ENCODE peak calls at places on chromosome 19, in five cellular contexts. N is cardiac muscle cell, Y is IMR-90, I is GM12865, F is fibroblast of the aortic adventitia. S is an unnamed sample.

GRCh38 chr19:39934584-39935233 is at the start of gene FCGBP:
- DNase-seq in F (no peak), I (no peak), N (no peak), Y (no peak), S (no peak)

GRCh38 chr19:13764101-13764807 is at the start of gene MRI1:
- DNase-seq in Y (peak; percentile 60), I (peak; percentile 76), F (peak; percentile 68), N (peak; percentile 79), S (peak; percentile 61)

GRCh38 chr19:17679526-17680234 is 8.5 kb downstream of the UNC13A start:
- DNase-seq in I (no peak), F (no peak), Y (no peak), N (no peak), S (no peak)

GRCh38 chr19:10503002-10503789 is at the start of gene KEAP1:
- DNase-seq in N (no peak), Y (no peak), I (peak; percentile 66), F (peak; percentile 18), S (peak; percentile 59)

GRCh38 chr19:29040951-29041350 is 172.0 kb downstream of the UQCRFS1 start:
- DNase-seq in Y (no peak), I (no peak), F (no peak), N (no peak), S (no peak)

GRCh38 chr19:5537870-5538269 is 29.9 kb downstream of the TINCR start:
- DNase-seq in N (no peak), Y (no peak), I (no peak), F (no peak), S (no peak)

GRCh38 chr19:33868821-33869412 is 72.2 kb downstream of the KCTD15 start:
- DNase-seq in N (peak; percentile 30), Y (no peak), F (peak; percentile 33), I (no peak), S (no peak)

GRCh38 chr19:29690842-29691241 is 24.2 kb downstream of the C19orf12 start:
- DNase-seq in I (peak; percentile 87), N (no peak), F (peak; percentile 54), Y (peak; percentile 49), S (peak; percentile 62)

GRCh38 chr19:11539495-11540365 is 1.1 kb downstream of the CNN1 start:
- DNase-seq in N (peak; percentile 91), F (no peak), I (no peak), Y (peak; percentile 22), S (no peak)

GRCh38 chr19:16894080-16894479 is 5.3 kb downstream of the F2RL3 start:
- DNase-seq in I (peak; percentile 41), N (no peak), Y (no peak), F (no peak), S (peak; percentile 53)

GRCh38 chr19:16942583-16942982 is 53.8 kb downstream of the F2RL3 start:
- DNase-seq in Y (no peak), F (no peak), N (no peak), I (no peak), S (no peak)

GRCh38 chr19:43574424-43575155 is 737 bp downstream of the XRCC1 start:
- DNase-seq in F (no peak), Y (peak; percentile 35), N (no peak), I (no peak), S (no peak)

GRCh38 chr19:44476559-44477408 is 23.5 kb downstream of the ZNF180 start:
- DNase-seq in N (peak; percentile 6), Y (peak; percentile 15), I (peak; percentile 33), F (peak; percentile 21), S (peak; percentile 47)

GRCh38 chr19:42965204-42965603 is 28.2 kb upstream of the PSG7 start:
- DNase-seq in Y (peak; percentile 87), F (peak; percentile 57), N (no peak), I (no peak), S (no peak)

GRCh38 chr19:10419646-10420443 is 493 bp upstream of the PDE4A start:
- DNase-seq in N (peak; percentile 72), F (peak; percentile 45), Y (peak; percentile 61), I (peak; percentile 73), S (peak; percentile 97)

GRCh38 chr19:10074153-10074552 is 12.0 kb upstream of the SHFL start:
- DNase-seq in F (peak; percentile 29), I (peak; percentile 76), Y (peak; percentile 36), N (no peak), S (peak; percentile 58)

GRCh38 chr19:33467851-33468250 is 53.7 kb downstream of the PEPD start:
- DNase-seq in F (no peak), I (no peak), N (no peak), Y (no peak), S (no peak)

GRCh38 chr19:15452111-15453047 is 2.6 kb upstream of the WIZ start:
- DNase-seq in I (no peak), Y (peak; percentile 58), N (peak; percentile 90), F (peak; percentile 71), S (peak; percentile 74)

GRCh38 chr19:40312533-40312932 is 27.4 kb upstream of the AKT2 start:
- DNase-seq in I (peak; percentile 26), N (no peak), Y (no peak), F (no peak), S (peak; percentile 2)

GRCh38 chr19:4732680-4733114 is 9.1 kb upstream of the DPP9 start:
- DNase-seq in N (peak; percentile 72), F (peak; percentile 70), I (peak; percentile 77), Y (peak; percentile 57), S (peak; percentile 85)

GRCh38 chr19:43789029-43789428 is 8.3 kb upstream of the KCNN4 start:
- DNase-seq in N (peak; percentile 73), I (no peak), F (peak; percentile 68), Y (peak; percentile 56), S (no peak)

GRCh38 chr19:18029617-18030338 is 21.8 kb downstream of the ARRDC2 start:
- DNase-seq in I (no peak), N (no peak), F (no peak), Y (peak; percentile 32), S (no peak)

GRCh38 chr19:19651076-19651475 is 7.6 kb upstream of the GMIP start:
- DNase-seq in F (no peak), N (no peak), Y (no peak), I (no peak), S (no peak)

GRCh38 chr19:33521480-33522370 is at the start of gene PEPD:
- DNase-seq in F (peak; percentile 86), I (peak; percentile 93), Y (peak; percentile 82), N (peak; percentile 95), S (peak; percentile 90)

GRCh38 chr19:55461259-55461973 is at the start of gene ISOC2:
- DNase-seq in N (peak; percentile 100), I (peak; percentile 100), F (peak; percentile 99), Y (peak; percentile 100), S (peak; percentile 100)
- H3K4me3 ChIP-seq in N (peak within 1 kb of the TSS; percentile 65), I (peak within 1 kb of the TSS; percentile 93), F (peak within 1 kb of the TSS; percentile 93), Y (peak within 1 kb of the TSS; percentile 65), S (peak within 1 kb of the TSS; percentile 94)

DNA sequence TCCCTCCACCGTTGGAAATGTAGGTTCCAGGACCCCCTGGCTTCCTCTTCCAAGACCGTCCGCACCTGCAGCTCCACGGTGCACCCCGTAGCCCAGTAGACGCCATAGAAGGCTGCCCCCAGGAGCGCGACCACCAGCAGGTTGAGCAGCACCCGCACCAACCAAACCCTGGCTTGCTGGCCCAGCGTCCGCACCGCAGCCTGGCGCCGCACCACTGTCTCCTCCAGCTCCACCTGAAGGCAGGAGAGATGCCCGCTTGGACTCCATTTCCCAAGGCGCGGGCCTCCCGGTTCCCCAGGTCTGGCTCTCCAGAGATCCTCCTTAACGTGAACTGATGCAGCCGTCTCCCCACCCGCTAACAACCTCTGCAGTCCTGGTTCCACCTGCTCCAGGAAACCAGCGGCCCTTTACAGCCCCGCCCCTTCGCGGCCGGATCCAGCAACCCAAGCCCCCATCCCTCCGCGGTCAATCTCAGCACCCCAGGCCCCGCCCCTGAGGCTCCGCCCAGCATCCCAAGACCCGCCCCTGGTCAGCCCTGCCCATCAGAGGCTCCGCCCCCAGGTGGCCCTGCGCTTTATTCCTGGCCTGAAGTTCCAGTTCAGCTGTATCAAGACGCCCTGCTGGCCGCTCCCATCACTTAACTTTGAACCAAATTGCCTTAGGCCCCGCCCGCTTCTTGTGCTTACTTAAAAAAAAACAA is 5.0 kb upstream of the LENG1 start:
- DNase-seq in N (peak; percentile 70), F (peak; percentile 27), I (peak; percentile 53), Y (peak; percentile 22), S (no peak)
- H3K4me3 ChIP-seq in N (no peak overlapping the region), F (no peak overlapping the region), I (no peak overlapping the region), Y (peak overlapping the region; percentile 20), S (no peak overlapping the region)

GRCh38 chr19:3605361-3605760 is 1.3 kb downstream of the TBXA2R start:
- DNase-seq in Y (no peak), N (no peak), F (no peak), I (no peak), S (no peak)

GRCh38 chr19:3604987-3605343 is 1.7 kb downstream of the TBXA2R start:
- DNase-seq in I (peak; percentile 33), Y (no peak), F (no peak), N (no peak), S (peak; percentile 40)

GRCh38 chr19:3606690-3607289 is at the start of gene TBXA2R:
- DNase-seq in F (peak; percentile 60), I (no peak), Y (peak; percentile 43), N (peak; percentile 28), S (peak; percentile 27)

GRCh38 chr19:3606174-3606689 is 443 bp downstream of the TBXA2R start:
- DNase-seq in N (no peak), Y (no peak), F (no peak), I (no peak), S (no peak)

GRCh38 chr19:3605770-3606169 is 905 bp downstream of the TBXA2R start:
- DNase-seq in F (peak; percentile 11), I (no peak), Y (no peak), N (no peak), S (no peak)
- H3K4me3 ChIP-seq in F (peak overlapping the region; percentile 76), I (no peak overlapping the region), Y (peak overlapping the region; percentile 56), N (no peak overlapping the region), S (no peak overlapping the region)

GRCh38 chr19:1286859-1287621 is 1.4 kb downstream of the EFNA2 start:
- DNase-seq in I (no peak), F (no peak), N (no peak), Y (no peak), S (no peak)
- H3K4me3 ChIP-seq in I (no peak overlapping the region), F (no peak overlapping the region), N (peak overlapping the region; percentile 45), Y (no peak overlapping the region), S (no peak overlapping the region)

GRCh38 chr19:50817941-50818858 is 5.4 kb downstream of the KLK1 start:
- DNase-seq in Y (no peak), N (peak; percentile 81), I (peak; percentile 91), F (no peak), S (peak; percentile 71)
- H3K4me3 ChIP-seq in Y (peak overlapping the region; percentile 42), N (peak overlapping the region; percentile 37), I (peak overlapping the region; percentile 59), F (peak overlapping the region; percentile 45), S (peak overlapping the region; percentile 71)

GRCh38 chr19:31233288-31233687 is 115.9 kb downstream of the TSHZ3 start:
- DNase-seq in I (no peak), F (no peak), Y (no peak), N (no peak), S (no peak)
- H3K4me3 ChIP-seq in I (no peak overlapping the region), F (no peak overlapping the region), Y (no peak overlapping the region), N (no peak overlapping the region), S (no peak overlapping the region)

GRCh38 chr19:49058592-49058991 is 1.0 kb upstream of the CGB7 start:
- DNase-seq in Y (peak; percentile 25), N (peak; percentile 32), I (peak; percentile 34), F (peak; percentile 31), S (peak; percentile 13)
- H3K4me3 ChIP-seq in Y (no peak overlapping the region), N (no peak overlapping the region), I (no peak overlapping the region), F (no peak overlapping the region), S (no peak overlapping the region)

S was measured in OCI-LY7.